ENCODE peak calls at places on chromosome 7, in ten cellular contexts. One of them, this sample, is unnamed.

GRCh38 chr7:152872061-152872744 is 112.7 kb downstream of the ACTR3B start:
- DNase-seq in SHP77: no peak
- DNase-seq in naive thymus-derived CD8-positive, alpha-beta T cell: no peak
- DNase-seq in anterior cingulate cortex: no peak
- DNase-seq in AG20443: no peak
- DNase-seq in MG63: no peak
- DNase-seq in left ventricle myocardium superior: no peak
- DNase-seq in HS-5: no peak
- DNase-seq in activated T-helper 1 cell treated with anti-CD3 and anti-CD28 coated beads, Interleukin-2, amount 50 U/mL, for 16 hours: no peak
- DNase-seq in stimulated activated CD8-positive, alpha-beta memory T cell treated with anti-CD3 and anti-CD28 coated beads, Interleukin-4, amount 100 ng/mL, for 4 hours: no peak
- DNase-seq in this sample: no peak

GRCh38 chr7:155464183-155464582 is 6.3 kb downstream of the EN2 start:
- DNase-seq in SHP77: no peak
- DNase-seq in naive thymus-derived CD8-positive, alpha-beta T cell: no peak
- DNase-seq in anterior cingulate cortex: no peak
- DNase-seq in AG20443: no peak
- DNase-seq in MG63: no peak
- DNase-seq in left ventricle myocardium superior: no peak
- DNase-seq in HS-5: no peak
- DNase-seq in activated T-helper 1 cell treated with anti-CD3 and anti-CD28 coated beads, Interleukin-2, amount 50 U/mL, for 16 hours: no peak
- DNase-seq in stimulated activated CD8-positive, alpha-beta memory T cell treated with anti-CD3 and anti-CD28 coated beads, Interleukin-4, amount 100 ng/mL, for 4 hours: no peak
- DNase-seq in this sample: no peak

GRCh38 chr7:47979145-47979831 is at the start of gene HUS1:
- DNase-seq in SHP77: peak; percentile 89
- DNase-seq in naive thymus-derived CD8-positive, alpha-beta T cell: peak; percentile 89
- DNase-seq in anterior cingulate cortex: peak; percentile 84
- DNase-seq in AG20443: peak; percentile 96
- DNase-seq in MG63: peak; percentile 93
- DNase-seq in left ventricle myocardium superior: peak; percentile 95
- DNase-seq in HS-5: peak; percentile 69
- DNase-seq in activated T-helper 1 cell treated with anti-CD3 and anti-CD28 coated beads, Interleukin-2, amount 50 U/mL, for 16 hours: peak; percentile 93
- DNase-seq in stimulated activated CD8-positive, alpha-beta memory T cell treated with anti-CD3 and anti-CD28 coated beads, Interleukin-4, amount 100 ng/mL, for 4 hours: peak; percentile 85
- DNase-seq in this sample: peak; percentile 90

GRCh38 chr7:106047146-106047545 is 65.0 kb downstream of the SYPL1 start:
- DNase-seq in SHP77: no peak
- DNase-seq in naive thymus-derived CD8-positive, alpha-beta T cell: no peak
- DNase-seq in anterior cingulate cortex: no peak
- DNase-seq in AG20443: no peak
- DNase-seq in MG63: no peak
- DNase-seq in left ventricle myocardium superior: no peak
- DNase-seq in HS-5: no peak
- DNase-seq in activated T-helper 1 cell treated with anti-CD3 and anti-CD28 coated beads, Interleukin-2, amount 50 U/mL, for 16 hours: no peak
- DNase-seq in stimulated activated CD8-positive, alpha-beta memory T cell treated with anti-CD3 and anti-CD28 coated beads, Interleukin-4, amount 100 ng/mL, for 4 hours: no peak
- DNase-seq in this sample: no peak

GRCh38 chr7:111356941-111357340 is 205.4 kb downstream of the IMMP2L start:
- DNase-seq in SHP77: no peak
- DNase-seq in naive thymus-derived CD8-positive, alpha-beta T cell: no peak
- DNase-seq in anterior cingulate cortex: no peak
- DNase-seq in AG20443: peak; percentile 5
- DNase-seq in MG63: no peak
- DNase-seq in left ventricle myocardium superior: no peak
- DNase-seq in HS-5: no peak
- DNase-seq in activated T-helper 1 cell treated with anti-CD3 and anti-CD28 coated beads, Interleukin-2, amount 50 U/mL, for 16 hours: no peak
- DNase-seq in stimulated activated CD8-positive, alpha-beta memory T cell treated with anti-CD3 and anti-CD28 coated beads, Interleukin-4, amount 100 ng/mL, for 4 hours: no peak
- DNase-seq in this sample: no peak

GRCh38 chr7:127891144-127891543 is 140.1 kb downstream of the LRRC4 start:
- DNase-seq in SHP77: no peak
- DNase-seq in naive thymus-derived CD8-positive, alpha-beta T cell: no peak
- DNase-seq in anterior cingulate cortex: no peak
- DNase-seq in AG20443: no peak
- DNase-seq in MG63: no peak
- DNase-seq in left ventricle myocardium superior: no peak
- DNase-seq in HS-5: no peak
- DNase-seq in activated T-helper 1 cell treated with anti-CD3 and anti-CD28 coated beads, Interleukin-2, amount 50 U/mL, for 16 hours: no peak
- DNase-seq in stimulated activated CD8-positive, alpha-beta memory T cell treated with anti-CD3 and anti-CD28 coated beads, Interleukin-4, amount 100 ng/mL, for 4 hours: no peak
- DNase-seq in this sample: no peak

GRCh38 chr7:17506090-17506489 is 207.6 kb downstream of the AHR start:
- DNase-seq in SHP77: peak; percentile 60
- DNase-seq in naive thymus-derived CD8-positive, alpha-beta T cell: no peak
- DNase-seq in anterior cingulate cortex: no peak
- DNase-seq in AG20443: no peak
- DNase-seq in MG63: no peak
- DNase-seq in left ventricle myocardium superior: no peak
- DNase-seq in HS-5: no peak
- DNase-seq in activated T-helper 1 cell treated with anti-CD3 and anti-CD28 coated beads, Interleukin-2, amount 50 U/mL, for 16 hours: no peak
- DNase-seq in stimulated activated CD8-positive, alpha-beta memory T cell treated with anti-CD3 and anti-CD28 coated beads, Interleukin-4, amount 100 ng/mL, for 4 hours: no peak
- DNase-seq in this sample: no peak

GRCh38 chr7:87543623-87544022 is 57.1 kb downstream of the ABCB1 start:
- DNase-seq in SHP77: no peak
- DNase-seq in naive thymus-derived CD8-positive, alpha-beta T cell: no peak
- DNase-seq in anterior cingulate cortex: no peak
- DNase-seq in AG20443: no peak
- DNase-seq in MG63: no peak
- DNase-seq in left ventricle myocardium superior: no peak
- DNase-seq in HS-5: no peak
- DNase-seq in activated T-helper 1 cell treated with anti-CD3 and anti-CD28 coated beads, Interleukin-2, amount 50 U/mL, for 16 hours: no peak
- DNase-seq in stimulated activated CD8-positive, alpha-beta memory T cell treated with anti-CD3 and anti-CD28 coated beads, Interleukin-4, amount 100 ng/mL, for 4 hours: no peak
- DNase-seq in this sample: no peak

GRCh38 chr7:79406371-79406770 is 47.1 kb downstream of the MAGI2 start:
- DNase-seq in SHP77: no peak
- DNase-seq in naive thymus-derived CD8-positive, alpha-beta T cell: no peak
- DNase-seq in anterior cingulate cortex: no peak
- DNase-seq in AG20443: no peak
- DNase-seq in MG63: no peak
- DNase-seq in left ventricle myocardium superior: no peak
- DNase-seq in HS-5: no peak
- DNase-seq in activated T-helper 1 cell treated with anti-CD3 and anti-CD28 coated beads, Interleukin-2, amount 50 U/mL, for 16 hours: no peak
- DNase-seq in stimulated activated CD8-positive, alpha-beta memory T cell treated with anti-CD3 and anti-CD28 coated beads, Interleukin-4, amount 100 ng/mL, for 4 hours: no peak
- DNase-seq in this sample: no peak

GRCh38 chr7:17965600-17965999 is 25.3 kb upstream of the SNX13 start:
- DNase-seq in SHP77: no peak
- DNase-seq in naive thymus-derived CD8-positive, alpha-beta T cell: no peak
- DNase-seq in anterior cingulate cortex: no peak
- DNase-seq in AG20443: no peak
- DNase-seq in MG63: peak; percentile 9
- DNase-seq in left ventricle myocardium superior: no peak
- DNase-seq in HS-5: no peak
- DNase-seq in activated T-helper 1 cell treated with anti-CD3 and anti-CD28 coated beads, Interleukin-2, amount 50 U/mL, for 16 hours: no peak
- DNase-seq in stimulated activated CD8-positive, alpha-beta memory T cell treated with anti-CD3 and anti-CD28 coated beads, Interleukin-4, amount 100 ng/mL, for 4 hours: no peak
- DNase-seq in this sample: no peak

GRCh38 chr7:13179011-13179574 is 491.7 kb downstream of the ARL4A start:
- DNase-seq in SHP77: peak; percentile 76
- DNase-seq in naive thymus-derived CD8-positive, alpha-beta T cell: no peak
- DNase-seq in anterior cingulate cortex: no peak
- DNase-seq in AG20443: no peak
- DNase-seq in MG63: no peak
- DNase-seq in left ventricle myocardium superior: no peak
- DNase-seq in HS-5: no peak
- DNase-seq in activated T-helper 1 cell treated with anti-CD3 and anti-CD28 coated beads, Interleukin-2, amount 50 U/mL, for 16 hours: no peak
- DNase-seq in stimulated activated CD8-positive, alpha-beta memory T cell treated with anti-CD3 and anti-CD28 coated beads, Interleukin-4, amount 100 ng/mL, for 4 hours: no peak
- DNase-seq in this sample: no peak

GRCh38 chr7:155207335-155208002 is 90.2 kb upstream of the INSIG1 start:
- DNase-seq in SHP77: no peak
- DNase-seq in naive thymus-derived CD8-positive, alpha-beta T cell: no peak
- DNase-seq in anterior cingulate cortex: no peak
- DNase-seq in AG20443: no peak
- DNase-seq in MG63: no peak
- DNase-seq in left ventricle myocardium superior: no peak
- DNase-seq in HS-5: no peak
- DNase-seq in activated T-helper 1 cell treated with anti-CD3 and anti-CD28 coated beads, Interleukin-2, amount 50 U/mL, for 16 hours: no peak
- DNase-seq in stimulated activated CD8-positive, alpha-beta memory T cell treated with anti-CD3 and anti-CD28 coated beads, Interleukin-4, amount 100 ng/mL, for 4 hours: no peak
- DNase-seq in this sample: no peak

GRCh38 chr7:39987641-39988347 is 37.7 kb downstream of the CDK13 start:
- DNase-seq in SHP77: no peak
- DNase-seq in naive thymus-derived CD8-positive, alpha-beta T cell: peak; percentile 50
- DNase-seq in anterior cingulate cortex: peak; percentile 18
- DNase-seq in AG20443: no peak
- DNase-seq in MG63: no peak
- DNase-seq in left ventricle myocardium superior: no peak
- DNase-seq in HS-5: no peak
- DNase-seq in activated T-helper 1 cell treated with anti-CD3 and anti-CD28 coated beads, Interleukin-2, amount 50 U/mL, for 16 hours: no peak
- DNase-seq in stimulated activated CD8-positive, alpha-beta memory T cell treated with anti-CD3 and anti-CD28 coated beads, Interleukin-4, amount 100 ng/mL, for 4 hours: no peak
- DNase-seq in this sample: no peak

GRCh38 chr7:1386623-1387220 is 72.5 kb downstream of the MICALL2 start:
- DNase-seq in SHP77: peak; percentile 32
- DNase-seq in naive thymus-derived CD8-positive, alpha-beta T cell: no peak
- DNase-seq in anterior cingulate cortex: no peak
- DNase-seq in AG20443: no peak
- DNase-seq in MG63: no peak
- DNase-seq in left ventricle myocardium superior: no peak
- DNase-seq in HS-5: no peak
- DNase-seq in activated T-helper 1 cell treated with anti-CD3 and anti-CD28 coated beads, Interleukin-2, amount 50 U/mL, for 16 hours: no peak
- DNase-seq in stimulated activated CD8-positive, alpha-beta memory T cell treated with anti-CD3 and anti-CD28 coated beads, Interleukin-4, amount 100 ng/mL, for 4 hours: no peak
- DNase-seq in this sample: no peak

GRCh38 chr7:78792006-78792405 is 661.5 kb downstream of the MAGI2 start:
- DNase-seq in SHP77: no peak
- DNase-seq in naive thymus-derived CD8-positive, alpha-beta T cell: no peak
- DNase-seq in anterior cingulate cortex: no peak
- DNase-seq in AG20443: no peak
- DNase-seq in MG63: no peak
- DNase-seq in left ventricle myocardium superior: no peak
- DNase-seq in HS-5: no peak
- DNase-seq in activated T-helper 1 cell treated with anti-CD3 and anti-CD28 coated beads, Interleukin-2, amount 50 U/mL, for 16 hours: no peak
- DNase-seq in stimulated activated CD8-positive, alpha-beta memory T cell treated with anti-CD3 and anti-CD28 coated beads, Interleukin-4, amount 100 ng/mL, for 4 hours: no peak
- DNase-seq in this sample: no peak

GRCh38 chr7:140899883-140900282 is 24.8 kb downstream of the BRAF start:
- DNase-seq in SHP77: no peak
- DNase-seq in naive thymus-derived CD8-positive, alpha-beta T cell: no peak
- DNase-seq in anterior cingulate cortex: peak; percentile 34
- DNase-seq in AG20443: no peak
- DNase-seq in MG63: no peak
- DNase-seq in left ventricle myocardium superior: no peak
- DNase-seq in HS-5: no peak
- DNase-seq in activated T-helper 1 cell treated with anti-CD3 and anti-CD28 coated beads, Interleukin-2, amount 50 U/mL, for 16 hours: no peak
- DNase-seq in stimulated activated CD8-positive, alpha-beta memory T cell treated with anti-CD3 and anti-CD28 coated beads, Interleukin-4, amount 100 ng/mL, for 4 hours: no peak
- DNase-seq in this sample: no peak

GRCh38 chr7:154844499-154844898 is 158.4 kb downstream of the PAXIP1 start:
- DNase-seq in SHP77: no peak
- DNase-seq in naive thymus-derived CD8-positive, alpha-beta T cell: no peak
- DNase-seq in anterior cingulate cortex: no peak
- DNase-seq in AG20443: no peak
- DNase-seq in MG63: no peak
- DNase-seq in left ventricle myocardium superior: no peak
- DNase-seq in HS-5: no peak
- DNase-seq in activated T-helper 1 cell treated with anti-CD3 and anti-CD28 coated beads, Interleukin-2, amount 50 U/mL, for 16 hours: no peak
- DNase-seq in stimulated activated CD8-positive, alpha-beta memory T cell treated with anti-CD3 and anti-CD28 coated beads, Interleukin-4, amount 100 ng/mL, for 4 hours: no peak
- DNase-seq in this sample: no peak

GRCh38 chr7:67821116-67821515 is 824.5 kb downstream of the TYW1 start:
- DNase-seq in SHP77: no peak
- DNase-seq in naive thymus-derived CD8-positive, alpha-beta T cell: no peak
- DNase-seq in anterior cingulate cortex: no peak
- DNase-seq in AG20443: no peak
- DNase-seq in MG63: peak; percentile 9
- DNase-seq in left ventricle myocardium superior: no peak
- DNase-seq in HS-5: no peak
- DNase-seq in activated T-helper 1 cell treated with anti-CD3 and anti-CD28 coated beads, Interleukin-2, amount 50 U/mL, for 16 hours: no peak
- DNase-seq in stimulated activated CD8-positive, alpha-beta memory T cell treated with anti-CD3 and anti-CD28 coated beads, Interleukin-4, amount 100 ng/mL, for 4 hours: no peak
- DNase-seq in this sample: no peak

GRCh38 chr7:37040330-37040729 is 316.0 kb upstream of the AOAH start:
- DNase-seq in SHP77: no peak
- DNase-seq in naive thymus-derived CD8-positive, alpha-beta T cell: no peak
- DNase-seq in anterior cingulate cortex: no peak
- DNase-seq in AG20443: no peak
- DNase-seq in MG63: no peak
- DNase-seq in left ventricle myocardium superior: no peak
- DNase-seq in HS-5: no peak
- DNase-seq in activated T-helper 1 cell treated with anti-CD3 and anti-CD28 coated beads, Interleukin-2, amount 50 U/mL, for 16 hours: no peak
- DNase-seq in stimulated activated CD8-positive, alpha-beta memory T cell treated with anti-CD3 and anti-CD28 coated beads, Interleukin-4, amount 100 ng/mL, for 4 hours: no peak
- DNase-seq in this sample: no peak

GRCh38 chr7:52956379-52956915 is 79.0 kb upstream of the POM121L12 start:
- DNase-seq in SHP77: no peak
- DNase-seq in naive thymus-derived CD8-positive, alpha-beta T cell: no peak
- DNase-seq in anterior cingulate cortex: no peak
- DNase-seq in AG20443: no peak
- DNase-seq in MG63: no peak
- DNase-seq in left ventricle myocardium superior: no peak
- DNase-seq in HS-5: no peak
- DNase-seq in activated T-helper 1 cell treated with anti-CD3 and anti-CD28 coated beads, Interleukin-2, amount 50 U/mL, for 16 hours: no peak
- DNase-seq in stimulated activated CD8-positive, alpha-beta memory T cell treated with anti-CD3 and anti-CD28 coated beads, Interleukin-4, amount 100 ng/mL, for 4 hours: no peak
- DNase-seq in this sample: no peak

GRCh38 chr7:116166167-116166566 is 44.2 kb upstream of the TES start:
- DNase-seq in SHP77: no peak
- DNase-seq in naive thymus-derived CD8-positive, alpha-beta T cell: no peak
- DNase-seq in anterior cingulate cortex: no peak
- DNase-seq in AG20443: no peak
- DNase-seq in MG63: peak; percentile 56
- DNase-seq in left ventricle myocardium superior: no peak
- DNase-seq in HS-5: no peak
- DNase-seq in activated T-helper 1 cell treated with anti-CD3 and anti-CD28 coated beads, Interleukin-2, amount 50 U/mL, for 16 hours: no peak
- DNase-seq in stimulated activated CD8-positive, alpha-beta memory T cell treated with anti-CD3 and anti-CD28 coated beads, Interleukin-4, amount 100 ng/mL, for 4 hours: no peak
- DNase-seq in this sample: no peak

GRCh38 chr7:106462365-106462859 is 177.6 kb upstream of the NAMPT start:
- DNase-seq in SHP77: peak; percentile 11
- DNase-seq in naive thymus-derived CD8-positive, alpha-beta T cell: peak; percentile 13
- DNase-seq in anterior cingulate cortex: no peak
- DNase-seq in AG20443: peak; percentile 45
- DNase-seq in MG63: no peak
- DNase-seq in left ventricle myocardium superior: no peak
- DNase-seq in HS-5: no peak
- DNase-seq in activated T-helper 1 cell treated with anti-CD3 and anti-CD28 coated beads, Interleukin-2, amount 50 U/mL, for 16 hours: no peak
- DNase-seq in stimulated activated CD8-positive, alpha-beta memory T cell treated with anti-CD3 and anti-CD28 coated beads, Interleukin-4, amount 100 ng/mL, for 4 hours: no peak
- DNase-seq in this sample: no peak

GRCh38 chr7:30048582-30048981 is 20.4 kb downstream of the PLEKHA8 start:
- DNase-seq in SHP77: no peak
- DNase-seq in naive thymus-derived CD8-positive, alpha-beta T cell: no peak
- DNase-seq in anterior cingulate cortex: no peak
- DNase-seq in AG20443: no peak
- DNase-seq in MG63: no peak
- DNase-seq in left ventricle myocardium superior: no peak
- DNase-seq in HS-5: no peak
- DNase-seq in activated T-helper 1 cell treated with anti-CD3 and anti-CD28 coated beads, Interleukin-2, amount 50 U/mL, for 16 hours: no peak
- DNase-seq in stimulated activated CD8-positive, alpha-beta memory T cell treated with anti-CD3 and anti-CD28 coated beads, Interleukin-4, amount 100 ng/mL, for 4 hours: no peak
- DNase-seq in this sample: no peak

GRCh38 chr7:74115326-74115725 is 31.7 kb downstream of the LIMK1 start:
- DNase-seq in SHP77: no peak
- DNase-seq in naive thymus-derived CD8-positive, alpha-beta T cell: no peak
- DNase-seq in anterior cingulate cortex: no peak
- DNase-seq in AG20443: no peak
- DNase-seq in MG63: no peak
- DNase-seq in left ventricle myocardium superior: no peak
- DNase-seq in HS-5: no peak
- DNase-seq in activated T-helper 1 cell treated with anti-CD3 and anti-CD28 coated beads, Interleukin-2, amount 50 U/mL, for 16 hours: no peak
- DNase-seq in stimulated activated CD8-positive, alpha-beta memory T cell treated with anti-CD3 and anti-CD28 coated beads, Interleukin-4, amount 100 ng/mL, for 4 hours: no peak
- DNase-seq in this sample: no peak

GRCh38 chr7:44633254-44634186 is 27.1 kb downstream of the OGDH start:
- DNase-seq in SHP77: no peak
- DNase-seq in naive thymus-derived CD8-positive, alpha-beta T cell: peak; percentile 10
- DNase-seq in anterior cingulate cortex: peak; percentile 16
- DNase-seq in AG20443: peak; percentile 86
- DNase-seq in MG63: peak; percentile 91
- DNase-seq in left ventricle myocardium superior: peak; percentile 75
- DNase-seq in HS-5: peak; percentile 91
- DNase-seq in activated T-helper 1 cell treated with anti-CD3 and anti-CD28 coated beads, Interleukin-2, amount 50 U/mL, for 16 hours: peak; percentile 21
- DNase-seq in stimulated activated CD8-positive, alpha-beta memory T cell treated with anti-CD3 and anti-CD28 coated beads, Interleukin-4, amount 100 ng/mL, for 4 hours: peak; percentile 34
- DNase-seq in this sample: peak; percentile 65

GRCh38 chr7:123437447-123437995 is 96.9 kb downstream of the IQUB start:
- DNase-seq in SHP77: no peak
- DNase-seq in naive thymus-derived CD8-positive, alpha-beta T cell: no peak
- DNase-seq in anterior cingulate cortex: no peak
- DNase-seq in AG20443: no peak
- DNase-seq in MG63: no peak
- DNase-seq in left ventricle myocardium superior: no peak
- DNase-seq in HS-5: no peak
- DNase-seq in activated T-helper 1 cell treated with anti-CD3 and anti-CD28 coated beads, Interleukin-2, amount 50 U/mL, for 16 hours: no peak
- DNase-seq in stimulated activated CD8-positive, alpha-beta memory T cell treated with anti-CD3 and anti-CD28 coated beads, Interleukin-4, amount 100 ng/mL, for 4 hours: no peak
- DNase-seq in this sample: no peak

GRCh38 chr7:35565927-35566326 is 129.0 kb downstream of the HERPUD2 start:
- DNase-seq in SHP77: peak; percentile 18
- DNase-seq in naive thymus-derived CD8-positive, alpha-beta T cell: no peak
- DNase-seq in anterior cingulate cortex: no peak
- DNase-seq in AG20443: no peak
- DNase-seq in MG63: no peak
- DNase-seq in left ventricle myocardium superior: no peak
- DNase-seq in HS-5: no peak
- DNase-seq in activated T-helper 1 cell treated with anti-CD3 and anti-CD28 coated beads, Interleukin-2, amount 50 U/mL, for 16 hours: no peak
- DNase-seq in stimulated activated CD8-positive, alpha-beta memory T cell treated with anti-CD3 and anti-CD28 coated beads, Interleukin-4, amount 100 ng/mL, for 4 hours: no peak
- DNase-seq in this sample: no peak

GRCh38 chr7:40986351-40986873 is 716.5 kb downstream of the INHBA start:
- DNase-seq in SHP77: peak; percentile 99
- DNase-seq in naive thymus-derived CD8-positive, alpha-beta T cell: no peak
- DNase-seq in anterior cingulate cortex: no peak
- DNase-seq in AG20443: peak; percentile 55
- DNase-seq in MG63: no peak
- DNase-seq in left ventricle myocardium superior: no peak
- DNase-seq in HS-5: peak; percentile 68
- DNase-seq in activated T-helper 1 cell treated with anti-CD3 and anti-CD28 coated beads, Interleukin-2, amount 50 U/mL, for 16 hours: no peak
- DNase-seq in stimulated activated CD8-positive, alpha-beta memory T cell treated with anti-CD3 and anti-CD28 coated beads, Interleukin-4, amount 100 ng/mL, for 4 hours: no peak
- DNase-seq in this sample: no peak

This sample was measured in T-cell.